ENCODE peak calls at places on chromosome 12, in five cellular contexts. One of them, this sample, is unnamed.

GRCh38 chr12:108356902-108357806 is 18.0 kb upstream of the CMKLR1 start:
- DNase-seq in dorsolateral prefrontal cortex: no peak
- DNase-seq in GM12865: no peak
- DNase-seq in AG09309: no peak
- DNase-seq in brain microvascular endothelial cell: no peak
- DNase-seq in this sample: no peak

GRCh38 chr12:96070670-96071279 is 35.4 kb upstream of the LTA4H start:
- DNase-seq in AG09309: no peak
- DNase-seq in GM12865: peak; percentile 52
- DNase-seq in dorsolateral prefrontal cortex: no peak
- DNase-seq in brain microvascular endothelial cell: no peak
- DNase-seq in this sample: no peak

GRCh38 chr12:44703311-44703910 is 172.7 kb downstream of the NELL2 start:
- DNase-seq in dorsolateral prefrontal cortex: no peak
- DNase-seq in GM12865: no peak
- DNase-seq in AG09309: no peak
- DNase-seq in brain microvascular endothelial cell: no peak
- DNase-seq in this sample: no peak

GRCh38 chr12:77133566-77133965 is 68.2 kb upstream of the E2F7 start:
- DNase-seq in GM12865: peak; percentile 42
- DNase-seq in AG09309: no peak
- DNase-seq in dorsolateral prefrontal cortex: no peak
- DNase-seq in brain microvascular endothelial cell: peak; percentile 61
- DNase-seq in this sample: peak; percentile 71

GRCh38 chr12:85951823-85952222 is 77.7 kb downstream of the NTS start:
- DNase-seq in AG09309: no peak
- DNase-seq in dorsolateral prefrontal cortex: no peak
- DNase-seq in brain microvascular endothelial cell: no peak
- DNase-seq in GM12865: peak; percentile 2
- DNase-seq in this sample: peak; percentile 20

GRCh38 chr12:113030875-113031525 is 25.5 kb upstream of the DTX1 start:
- DNase-seq in dorsolateral prefrontal cortex: peak; percentile 33
- DNase-seq in AG09309: peak; percentile 31
- DNase-seq in GM12865: peak; percentile 55
- DNase-seq in brain microvascular endothelial cell: peak; percentile 65
- DNase-seq in this sample: peak; percentile 79

GRCh38 chr12:57722716-57723629 is 15.6 kb downstream of the AGAP2 start:
- DNase-seq in AG09309: no peak
- DNase-seq in dorsolateral prefrontal cortex: no peak
- DNase-seq in GM12865: no peak
- DNase-seq in brain microvascular endothelial cell: no peak
- DNase-seq in this sample: no peak

GRCh38 chr12:80045594-80045993 is 53.7 kb upstream of the OTOGL start:
- DNase-seq in brain microvascular endothelial cell: no peak
- DNase-seq in AG09309: peak; percentile 18
- DNase-seq in GM12865: no peak
- DNase-seq in dorsolateral prefrontal cortex: no peak
- DNase-seq in this sample: peak; percentile 73

GRCh38 chr12:42213954-42214426 is 24.1 kb downstream of the YAF2 start:
- DNase-seq in GM12865: no peak
- DNase-seq in brain microvascular endothelial cell: peak; percentile 10
- DNase-seq in AG09309: no peak
- DNase-seq in dorsolateral prefrontal cortex: no peak
- DNase-seq in this sample: peak; percentile 72

GRCh38 chr12:57735952-57736742 is 2.4 kb downstream of the AGAP2 start:
- DNase-seq in AG09309: no peak
- DNase-seq in GM12865: no peak
- DNase-seq in dorsolateral prefrontal cortex: no peak
- DNase-seq in brain microvascular endothelial cell: no peak
- DNase-seq in this sample: peak; percentile 30

GRCh38 chr12:63196168-63196567 is 45.2 kb upstream of the AVPR1A start:
- DNase-seq in GM12865: no peak
- DNase-seq in dorsolateral prefrontal cortex: no peak
- DNase-seq in AG09309: no peak
- DNase-seq in brain microvascular endothelial cell: no peak
- DNase-seq in this sample: no peak

GRCh38 chr12:131091976-131092691 is 138.4 kb downstream of the ADGRD1 start:
- DNase-seq in AG09309: no peak
- DNase-seq in brain microvascular endothelial cell: no peak
- DNase-seq in dorsolateral prefrontal cortex: peak; percentile 3
- DNase-seq in GM12865: peak; percentile 38
- DNase-seq in this sample: no peak

GRCh38 chr12:108724054-108724889 is 7.0 kb downstream of the CORO1C start:
- DNase-seq in brain microvascular endothelial cell: peak; percentile 76
- DNase-seq in dorsolateral prefrontal cortex: no peak
- DNase-seq in AG09309: no peak
- DNase-seq in GM12865: peak; percentile 33
- DNase-seq in this sample: no peak

GRCh38 chr12:68240079-68240478 is 13.3 kb downstream of the IL22 start:
- DNase-seq in dorsolateral prefrontal cortex: peak; percentile 15
- DNase-seq in GM12865: no peak
- DNase-seq in brain microvascular endothelial cell: peak; percentile 90
- DNase-seq in AG09309: peak; percentile 65
- DNase-seq in this sample: peak; percentile 83

GRCh38 chr12:5433081-5433839 is 1.4 kb downstream of the NTF3 start:
- DNase-seq in dorsolateral prefrontal cortex: no peak
- DNase-seq in AG09309: no peak
- DNase-seq in brain microvascular endothelial cell: no peak
- DNase-seq in GM12865: no peak
- DNase-seq in this sample: no peak

GRCh38 chr12:122356192-122356635 is 66.3 kb downstream of the CLIP1 start:
- DNase-seq in dorsolateral prefrontal cortex: peak; percentile 75
- DNase-seq in GM12865: peak; percentile 68
- DNase-seq in brain microvascular endothelial cell: peak; percentile 65
- DNase-seq in AG09309: no peak
- DNase-seq in this sample: peak; percentile 79

GRCh38 chr12:130795906-130796305 is 43.1 kb downstream of the STX2 start:
- DNase-seq in brain microvascular endothelial cell: no peak
- DNase-seq in GM12865: no peak
- DNase-seq in AG09309: no peak
- DNase-seq in dorsolateral prefrontal cortex: no peak
- DNase-seq in this sample: no peak

GRCh38 chr12:47023311-47023710 is 56.1 kb upstream of the PCED1B start:
- DNase-seq in GM12865: no peak
- DNase-seq in brain microvascular endothelial cell: no peak
- DNase-seq in dorsolateral prefrontal cortex: no peak
- DNase-seq in AG09309: no peak
- DNase-seq in this sample: no peak

GRCh38 chr12:105369014-105369413 is 38.5 kb downstream of the C12orf75 start:
- DNase-seq in AG09309: peak; percentile 56
- DNase-seq in GM12865: no peak
- DNase-seq in dorsolateral prefrontal cortex: peak; percentile 26
- DNase-seq in brain microvascular endothelial cell: peak; percentile 42
- DNase-seq in this sample: peak; percentile 85

GRCh38 chr12:111434680-111435338 is 29.1 kb downstream of the SH2B3 start:
- DNase-seq in AG09309: no peak
- DNase-seq in dorsolateral prefrontal cortex: no peak
- DNase-seq in brain microvascular endothelial cell: peak; percentile 65
- DNase-seq in GM12865: peak; percentile 93
- DNase-seq in this sample: peak; percentile 73

GRCh38 chr12:124520258-124520657 is 47.2 kb downstream of the NCOR2 start:
- DNase-seq in brain microvascular endothelial cell: no peak
- DNase-seq in AG09309: no peak
- DNase-seq in dorsolateral prefrontal cortex: no peak
- DNase-seq in GM12865: no peak
- DNase-seq in this sample: peak; percentile 75

GRCh38 chr12:124517260-124518050 is 50.0 kb downstream of the NCOR2 start:
- DNase-seq in GM12865: no peak
- DNase-seq in AG09309: no peak
- DNase-seq in brain microvascular endothelial cell: no peak
- DNase-seq in dorsolateral prefrontal cortex: peak; percentile 63
- DNase-seq in this sample: peak; percentile 74

GRCh38 chr12:124519741-124520140 is 47.7 kb downstream of the NCOR2 start:
- DNase-seq in AG09309: no peak
- DNase-seq in brain microvascular endothelial cell: no peak
- DNase-seq in dorsolateral prefrontal cortex: no peak
- DNase-seq in GM12865: no peak
- DNase-seq in this sample: peak; percentile 29

GRCh38 chr12:124516850-124517249 is 50.6 kb downstream of the NCOR2 start:
- DNase-seq in AG09309: no peak
- DNase-seq in brain microvascular endothelial cell: no peak
- DNase-seq in dorsolateral prefrontal cortex: no peak
- DNase-seq in GM12865: no peak
- DNase-seq in this sample: no peak

GRCh38 chr12:124518051-124518932 is 49.1 kb downstream of the NCOR2 start:
- DNase-seq in GM12865: no peak
- DNase-seq in brain microvascular endothelial cell: peak; percentile 99
- DNase-seq in AG09309: peak; percentile 100
- DNase-seq in dorsolateral prefrontal cortex: peak; percentile 99
- DNase-seq in this sample: peak; percentile 100
- TF ChIP-seq CTCF in GM12865: no peak
- TF ChIP-seq CTCF in brain microvascular endothelial cell: no peak
- TF ChIP-seq CTCF in AG09309: no peak
- TF ChIP-seq CTCF in dorsolateral prefrontal cortex: no peak
- TF ChIP-seq CTCF in this sample: no peak

DNA sequence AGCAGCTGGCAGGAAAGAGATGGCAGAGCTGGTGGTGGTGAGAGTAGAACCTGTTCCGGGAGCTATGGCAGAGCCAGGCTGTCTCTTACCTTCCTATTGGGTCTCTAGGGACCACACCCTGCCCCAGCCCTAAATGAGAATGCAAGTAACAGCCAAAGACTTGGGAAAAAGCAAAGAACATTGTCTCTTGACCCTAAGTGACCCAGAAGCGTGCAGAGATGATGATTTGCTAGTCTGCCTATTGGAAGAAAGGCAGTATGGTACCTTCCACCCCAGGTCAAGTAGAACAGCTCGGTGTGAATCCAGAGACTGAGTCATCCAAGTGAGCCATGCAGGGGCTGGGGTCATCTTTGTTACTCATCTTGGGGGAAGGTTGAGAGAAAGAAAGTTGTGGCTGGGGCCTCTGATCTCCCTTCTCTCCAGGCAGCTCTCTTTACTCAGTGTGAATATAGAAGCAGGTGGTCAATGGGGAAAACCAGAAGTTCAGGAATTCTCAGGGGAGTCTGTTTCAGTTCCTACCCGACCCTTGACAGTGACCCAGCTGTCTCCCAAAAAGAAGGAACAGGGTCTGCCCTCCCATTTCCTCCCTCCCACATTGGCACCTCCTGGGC is 1.7 kb downstream of the BLOC1S1 start:
- DNase-seq in GM12865: peak; percentile 24
- DNase-seq in AG09309: no peak
- DNase-seq in brain microvascular endothelial cell: peak; percentile 74
- DNase-seq in dorsolateral prefrontal cortex: no peak
- DNase-seq in this sample: no peak
- H3K4me3 ChIP-seq in GM12865: peak overlapping the region; percentile 96
- H3K4me3 ChIP-seq in AG09309: peak overlapping the region; percentile 80
- H3K4me3 ChIP-seq in brain microvascular endothelial cell: peak overlapping the region; percentile 79
- H3K4me3 ChIP-seq in dorsolateral prefrontal cortex: peak overlapping the region; percentile 94
- H3K4me3 ChIP-seq in this sample: no peak overlapping the region

GRCh38 chr12:109764123-109764522 is 50.5 kb downstream of the FAM222A start:
- DNase-seq in GM12865: no peak
- DNase-seq in dorsolateral prefrontal cortex: no peak
- DNase-seq in brain microvascular endothelial cell: no peak
- DNase-seq in AG09309: no peak
- DNase-seq in this sample: no peak
- TF ChIP-seq CTCF in GM12865: no peak
- TF ChIP-seq CTCF in dorsolateral prefrontal cortex: peak; percentile 36
- TF ChIP-seq CTCF in brain microvascular endothelial cell: peak; percentile 10
- TF ChIP-seq CTCF in AG09309: no peak
- TF ChIP-seq CTCF in this sample: no peak

GRCh38 chr12:101229841-101230241 is 19.8 kb upstream of the SLC5A8 start:
- DNase-seq in brain microvascular endothelial cell: no peak
- DNase-seq in AG09309: no peak
- DNase-seq in dorsolateral prefrontal cortex: no peak
- DNase-seq in GM12865: no peak
- DNase-seq in this sample: no peak
- H3K4me3 ChIP-seq in brain microvascular endothelial cell: no peak overlapping the region
- H3K4me3 ChIP-seq in AG09309: no peak overlapping the region
- H3K4me3 ChIP-seq in dorsolateral prefrontal cortex: no peak overlapping the region
- H3K4me3 ChIP-seq in GM12865: no peak overlapping the region
- H3K4me3 ChIP-seq in this sample: no peak overlapping the region

DNA sequence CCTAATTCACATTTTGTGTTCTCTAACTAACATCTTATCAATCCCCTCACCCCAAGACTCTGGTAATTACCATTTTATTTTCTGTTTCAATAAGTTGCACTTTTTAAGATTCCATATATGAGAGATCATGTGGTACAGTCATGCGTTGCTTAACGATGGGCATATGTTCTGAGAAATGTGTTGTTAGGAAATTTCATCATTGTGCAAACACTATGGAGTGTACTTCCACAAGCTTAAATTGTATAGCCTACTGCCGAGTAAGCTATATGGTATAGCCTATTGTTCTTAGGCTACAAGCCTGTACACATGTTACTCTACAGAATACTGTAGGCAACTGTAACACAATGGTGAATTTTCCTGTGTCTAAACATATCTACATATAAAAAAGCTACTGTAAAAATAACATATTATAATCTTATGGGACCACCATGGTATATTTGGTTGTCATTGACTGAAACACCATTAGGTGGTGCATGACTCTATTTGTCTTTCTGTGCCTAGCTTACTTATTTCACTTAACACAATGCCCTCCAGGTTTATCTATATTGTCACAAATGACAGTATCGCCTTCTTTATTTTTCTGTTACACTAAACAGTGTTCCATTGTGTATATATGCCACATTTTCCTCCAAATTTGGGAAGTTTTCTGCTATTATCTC is 473.4 kb upstream of the LMO3 start:
- DNase-seq in AG09309: no peak
- DNase-seq in GM12865: no peak
- DNase-seq in dorsolateral prefrontal cortex: no peak
- DNase-seq in brain microvascular endothelial cell: no peak
- DNase-seq in this sample: no peak
- TF ChIP-seq CTCF in AG09309: no peak
- TF ChIP-seq CTCF in GM12865: no peak
- TF ChIP-seq CTCF in dorsolateral prefrontal cortex: no peak
- TF ChIP-seq CTCF in brain microvascular endothelial cell: no peak
- TF ChIP-seq CTCF in this sample: no peak

GRCh38 chr12:28415755-28416154 is 225.5 kb downstream of the CCDC91 start:
- DNase-seq in dorsolateral prefrontal cortex: no peak
- DNase-seq in AG09309: peak; percentile 71
- DNase-seq in brain microvascular endothelial cell: peak; percentile 40
- DNase-seq in GM12865: no peak
- DNase-seq in this sample: peak; percentile 86
- H3K4me3 ChIP-seq in dorsolateral prefrontal cortex: no peak overlapping the region
- H3K4me3 ChIP-seq in AG09309: no peak overlapping the region
- H3K4me3 ChIP-seq in brain microvascular endothelial cell: no peak overlapping the region
- H3K4me3 ChIP-seq in GM12865: no peak overlapping the region
- H3K4me3 ChIP-seq in this sample: no peak overlapping the region

GRCh38 chr12:102740157-102741032 is 176.6 kb downstream of the PAH start:
- DNase-seq in brain microvascular endothelial cell: peak; percentile 20
- DNase-seq in dorsolateral prefrontal cortex: no peak
- DNase-seq in AG09309: peak; percentile 8
- DNase-seq in GM12865: peak; percentile 31
- DNase-seq in this sample: peak; percentile 41
- TF ChIP-seq CTCF in brain microvascular endothelial cell: peak; percentile 27
- TF ChIP-seq CTCF in dorsolateral prefrontal cortex: peak; percentile 45
- TF ChIP-seq CTCF in AG09309: peak; percentile 39
- TF ChIP-seq CTCF in GM12865: no peak
- TF ChIP-seq CTCF in this sample: no peak

GRCh38 chr12:12032260-12032761 is 38.4 kb upstream of the BCL2L14 start:
- DNase-seq in dorsolateral prefrontal cortex: no peak
- DNase-seq in brain microvascular endothelial cell: no peak
- DNase-seq in AG09309: no peak
- DNase-seq in GM12865: peak; percentile 79
- DNase-seq in this sample: no peak
- H3K4me3 ChIP-seq in dorsolateral prefrontal cortex: no peak overlapping the region
- H3K4me3 ChIP-seq in brain microvascular endothelial cell: no peak overlapping the region
- H3K4me3 ChIP-seq in AG09309: no peak overlapping the region
- H3K4me3 ChIP-seq in GM12865: peak overlapping the region; percentile 62
- H3K4me3 ChIP-seq in this sample: no peak overlapping the region